ENCODE peak calls at places on chromosomes 11 and 22, in four cellular contexts. One of them, this sample, is unnamed.

GRCh38 chr22:49735411-49736311 is 92.0 kb downstream of the BRD1 start:
- DNase-seq in dorsolateral prefrontal cortex: peak; percentile 25
- DNase-seq in neuronal stem cell: peak; percentile 67
- DNase-seq in H9: peak; percentile 65
- DNase-seq in this sample: no peak

GRCh38 chr11:65776710-65777141 is 4.0 kb downstream of the AP5B1 start:
- DNase-seq in dorsolateral prefrontal cortex: no peak
- DNase-seq in neuronal stem cell: no peak
- DNase-seq in H9: no peak
- DNase-seq in this sample: no peak

GRCh38 chr11:73995731-73996130 is 13.1 kb upstream of the UCP2 start:
- DNase-seq in dorsolateral prefrontal cortex: no peak
- DNase-seq in neuronal stem cell: no peak
- DNase-seq in H9: no peak
- DNase-seq in this sample: no peak

GRCh38 chr11:77854838-77855237 is 33.9 kb downstream of the AAMDC start:
- DNase-seq in dorsolateral prefrontal cortex: no peak
- DNase-seq in neuronal stem cell: no peak
- DNase-seq in H9: no peak
- DNase-seq in this sample: no peak

GRCh38 chr22:49977578-49977977 is 17.0 kb downstream of the PIM3 start:
- DNase-seq in dorsolateral prefrontal cortex: no peak
- DNase-seq in neuronal stem cell: no peak
- DNase-seq in H9: no peak
- DNase-seq in this sample: no peak

GRCh38 chr11:28058333-28058732 is 49.6 kb downstream of the KIF18A start:
- DNase-seq in dorsolateral prefrontal cortex: no peak
- DNase-seq in neuronal stem cell: no peak
- DNase-seq in H9: no peak
- DNase-seq in this sample: no peak

GRCh38 chr22:42432020-42432596 is at the start of gene NFAM1:
- DNase-seq in dorsolateral prefrontal cortex: no peak
- DNase-seq in neuronal stem cell: no peak
- DNase-seq in H9: no peak
- DNase-seq in this sample: no peak

GRCh38 chr11:6298605-6299004 is 21.7 kb downstream of the CAVIN3 start:
- DNase-seq in dorsolateral prefrontal cortex: no peak
- DNase-seq in neuronal stem cell: no peak
- DNase-seq in H9: peak; percentile 93
- DNase-seq in this sample: peak; percentile 42

GRCh38 chr22:36144886-36145541 is 15.5 kb downstream of the APOL3 start:
- DNase-seq in dorsolateral prefrontal cortex: peak; percentile 67
- DNase-seq in neuronal stem cell: peak; percentile 42
- DNase-seq in H9: peak; percentile 86
- DNase-seq in this sample: peak; percentile 66

GRCh38 chr11:10375280-10376048 is 70.6 kb downstream of the ADM start:
- DNase-seq in dorsolateral prefrontal cortex: no peak
- DNase-seq in neuronal stem cell: no peak
- DNase-seq in H9: no peak
- DNase-seq in this sample: no peak

GRCh38 chr11:29321293-29322132 is 695.3 kb downstream of the KCNA4 start:
- DNase-seq in dorsolateral prefrontal cortex: no peak
- DNase-seq in neuronal stem cell: no peak
- DNase-seq in H9: no peak
- DNase-seq in this sample: no peak

GRCh38 chr22:17997456-17997855 is 26.9 kb downstream of the MICAL3 start:
- DNase-seq in dorsolateral prefrontal cortex: no peak
- DNase-seq in neuronal stem cell: no peak
- DNase-seq in H9: no peak
- DNase-seq in this sample: peak; percentile 67

GRCh38 chr11:117839234-117839882 is 14.8 kb upstream of the FXYD2 start:
- DNase-seq in dorsolateral prefrontal cortex: peak; percentile 17
- DNase-seq in neuronal stem cell: no peak
- DNase-seq in H9: peak; percentile 18
- DNase-seq in this sample: no peak

GRCh38 chr11:12134239-12134590 is 23.8 kb downstream of the MICAL2 start:
- DNase-seq in dorsolateral prefrontal cortex: no peak
- DNase-seq in neuronal stem cell: no peak
- DNase-seq in H9: no peak
- DNase-seq in this sample: no peak

GRCh38 chr22:17109113-17109865 is 11.9 kb downstream of the TMEM121B start:
- DNase-seq in dorsolateral prefrontal cortex: no peak
- DNase-seq in neuronal stem cell: no peak
- DNase-seq in H9: no peak
- DNase-seq in this sample: no peak

GRCh38 chr11:128981254-128981653 is 38.6 kb upstream of the TP53AIP1 start:
- DNase-seq in dorsolateral prefrontal cortex: no peak
- DNase-seq in neuronal stem cell: no peak
- DNase-seq in H9: no peak
- DNase-seq in this sample: no peak

GRCh38 chr11:93474122-93474521 is 69.1 kb downstream of the SMCO4 start:
- DNase-seq in dorsolateral prefrontal cortex: no peak
- DNase-seq in neuronal stem cell: no peak
- DNase-seq in H9: no peak
- DNase-seq in this sample: no peak

GRCh38 chr11:35133656-35134055 is 5.3 kb upstream of the CD44 start:
- DNase-seq in dorsolateral prefrontal cortex: no peak
- DNase-seq in neuronal stem cell: no peak
- DNase-seq in H9: no peak
- DNase-seq in this sample: no peak

GRCh38 chr11:122202951-122203456 is 87.0 kb upstream of the BLID start:
- DNase-seq in dorsolateral prefrontal cortex: peak; percentile 63
- DNase-seq in neuronal stem cell: peak; percentile 50
- DNase-seq in H9: peak; percentile 81
- DNase-seq in this sample: peak; percentile 77

GRCh38 chr11:66668653-66669430 is 8.8 kb downstream of the RBM4B start:
- DNase-seq in dorsolateral prefrontal cortex: no peak
- DNase-seq in neuronal stem cell: no peak
- DNase-seq in H9: no peak
- DNase-seq in this sample: no peak

GRCh38 chr22:24995649-24996180 is 43.2 kb downstream of the KIAA1671 start:
- DNase-seq in dorsolateral prefrontal cortex: no peak
- DNase-seq in neuronal stem cell: no peak
- DNase-seq in H9: no peak
- DNase-seq in this sample: no peak

GRCh38 chr22:24697671-24698082 is 76.8 kb downstream of the PIWIL3 start:
- DNase-seq in dorsolateral prefrontal cortex: no peak
- DNase-seq in neuronal stem cell: no peak
- DNase-seq in H9: no peak
- DNase-seq in this sample: no peak

GRCh38 chr22:38286915-38287669 is 14.3 kb upstream of the TMEM184B start:
- DNase-seq in dorsolateral prefrontal cortex: no peak
- DNase-seq in neuronal stem cell: no peak
- DNase-seq in H9: no peak
- DNase-seq in this sample: no peak

GRCh38 chr11:43626798-43627197 is 53.7 kb upstream of the HSD17B12 start:
- DNase-seq in dorsolateral prefrontal cortex: no peak
- DNase-seq in neuronal stem cell: no peak
- DNase-seq in H9: no peak
- DNase-seq in this sample: no peak

GRCh38 chr22:37775785-37776638 is 31.7 kb upstream of the GCAT start:
- DNase-seq in dorsolateral prefrontal cortex: no peak
- DNase-seq in neuronal stem cell: no peak
- DNase-seq in H9: no peak
- DNase-seq in this sample: peak; percentile 77

GRCh38 chr11:71252434-71252781 is at the start of gene SHANK2:
- DNase-seq in dorsolateral prefrontal cortex: no peak
- DNase-seq in neuronal stem cell: no peak
- DNase-seq in H9: peak; percentile 61
- DNase-seq in this sample: no peak
- H3K27me3 ChIP-seq in dorsolateral prefrontal cortex: peaks cover 46% of the 10 kb centered on the region
- H3K27me3 ChIP-seq in neuronal stem cell: peaks cover 35% of the 10 kb centered on the region
- H3K27me3 ChIP-seq in H9: no peaks in the 10 kb centered on the region
- H3K27me3 ChIP-seq in this sample: no peaks in the 10 kb centered on the region

GRCh38 chr11:19820100-19820499 is 107.5 kb downstream of the NAV2 start:
- DNase-seq in dorsolateral prefrontal cortex: no peak
- DNase-seq in neuronal stem cell: no peak
- DNase-seq in H9: no peak
- DNase-seq in this sample: no peak
- H3K27ac ChIP-seq in dorsolateral prefrontal cortex: no peak overlapping the region
- H3K27ac ChIP-seq in neuronal stem cell: no peak overlapping the region
- H3K27ac ChIP-seq in H9: no peak overlapping the region
- H3K27ac ChIP-seq in this sample: no peak overlapping the region

DNA sequence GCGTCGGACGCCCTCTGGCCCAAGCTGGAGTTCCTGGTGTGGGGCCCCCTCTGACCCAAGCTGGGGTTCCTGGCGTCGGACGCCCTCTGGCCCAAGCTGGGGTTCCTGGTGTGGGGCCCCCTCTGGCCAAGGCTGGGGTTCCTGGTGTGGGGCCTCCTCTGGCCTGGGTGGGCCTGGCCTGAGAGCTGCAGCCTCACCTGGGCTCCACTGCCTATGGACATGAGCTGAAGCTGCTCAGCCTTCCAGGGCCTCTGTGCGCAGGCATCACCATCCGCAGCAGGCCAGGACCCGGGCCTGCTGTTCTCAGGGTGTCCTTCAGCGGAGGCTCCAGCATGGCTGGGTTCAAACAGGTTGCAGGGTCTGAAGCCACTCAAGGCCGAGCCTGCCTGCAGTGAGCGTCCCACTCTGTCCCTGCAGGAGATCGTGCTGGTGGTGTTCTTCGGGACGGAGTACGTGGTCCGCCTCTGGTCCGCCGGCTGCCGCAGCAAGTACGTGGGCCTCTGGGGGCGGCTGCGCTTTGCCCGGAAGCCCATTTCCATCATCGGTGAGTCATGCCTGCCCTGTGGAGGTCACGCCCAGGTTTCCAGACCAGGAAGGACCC is 125.5 kb downstream of the KCNQ1 start:
- DNase-seq in dorsolateral prefrontal cortex: no peak
- DNase-seq in neuronal stem cell: no peak
- DNase-seq in H9: no peak
- DNase-seq in this sample: no peak
- H3K27me3 ChIP-seq in dorsolateral prefrontal cortex: no peaks in the 10 kb centered on the region
- H3K27me3 ChIP-seq in neuronal stem cell: no peaks in the 10 kb centered on the region
- H3K27me3 ChIP-seq in H9: peaks cover 2% of the 10 kb centered on the region
- H3K27me3 ChIP-seq in this sample: no peaks in the 10 kb centered on the region

DNA sequence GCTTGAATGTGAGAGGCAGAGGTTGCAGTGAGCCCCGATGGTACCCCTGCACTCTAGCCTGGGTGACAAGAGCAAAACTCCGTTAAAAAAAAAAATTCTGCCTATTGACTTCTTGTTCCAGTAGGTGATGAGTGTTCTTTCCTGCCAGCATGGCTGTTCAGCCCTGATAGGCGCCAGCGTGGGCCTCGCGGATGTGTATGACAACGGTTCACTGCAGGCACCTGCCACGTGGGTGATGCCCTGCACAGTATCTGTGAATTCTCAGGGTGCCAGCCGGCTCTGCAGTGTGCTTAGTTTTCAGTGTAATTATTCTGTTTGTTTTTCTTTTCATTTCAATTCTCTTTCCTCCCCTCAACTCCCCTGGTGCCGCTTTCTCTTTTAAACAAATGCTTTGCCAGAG is 29.5 kb downstream of the GLB1L2 start:
- DNase-seq in dorsolateral prefrontal cortex: no peak
- DNase-seq in neuronal stem cell: no peak
- DNase-seq in H9: no peak
- DNase-seq in this sample: no peak
- H3K27ac ChIP-seq in dorsolateral prefrontal cortex: no peak overlapping the region
- H3K27ac ChIP-seq in neuronal stem cell: no peak overlapping the region
- H3K27ac ChIP-seq in H9: no peak overlapping the region
- H3K27ac ChIP-seq in this sample: no peak overlapping the region

This sample was measured in SJSA1.